ENCODE peak calls at places on chromosome 7, in eight cellular contexts. V is GM23338, X is OCI-LY7, D is neural progenitor cell, U is HCT116, T is MM.1S, S is GM23248, R is PC-3. L is an unnamed sample.
A peak's percentile ranks its signal among the peaks of the same experiment; 100 is the strongest.

GRCh38 chr7:145845345-145845744 is 271.3 kb upstream of the CNTNAP2 start:
- DNase-seq in V (no peak), X (peak; percentile 85), D (no peak), U (no peak), T (peak; percentile 25), S (no peak), R (no peak), L (no peak)

GRCh38 chr7:2247141-2247985 is 5.3 kb downstream of the NUDT1 start:
- DNase-seq in V (peak; percentile 83), X (peak; percentile 51), D (peak; percentile 84), U (no peak), T (no peak), S (peak; percentile 62), R (peak; percentile 38), L (peak; percentile 42)

GRCh38 chr7:30503273-30504212 is 1.1 kb downstream of the GGCT start:
- DNase-seq in V (no peak), X (peak; percentile 13), D (no peak), U (no peak), T (peak; percentile 7), S (peak; percentile 36), R (peak; percentile 9), L (no peak)

GRCh38 chr7:102173669-102174068 is 113.0 kb upstream of the SH2B2 start:
- DNase-seq in V (no peak), X (no peak), D (no peak), U (no peak), T (no peak), S (no peak), R (no peak), L (no peak)

GRCh38 chr7:16774986-16775385 is 21.4 kb downstream of the TSPAN13 start:
- DNase-seq in V (no peak), X (no peak), D (no peak), U (no peak), T (no peak), S (no peak), R (peak; percentile 42), L (no peak)

GRCh38 chr7:133484135-133484534 is 231.3 kb downstream of the EXOC4 start:
- DNase-seq in V (no peak), X (peak; percentile 4), D (no peak), U (no peak), T (no peak), S (no peak), R (no peak), L (no peak)

GRCh38 chr7:85851571-85852193 is 664.8 kb upstream of the SEMA3D start:
- DNase-seq in V (peak; percentile 42), X (peak; percentile 21), D (peak; percentile 25), U (peak; percentile 34), T (peak; percentile 39), S (peak; percentile 70), R (peak; percentile 51), L (peak; percentile 42)

GRCh38 chr7:130887182-130888016 is 153.4 kb upstream of the KLF14 start:
- DNase-seq in V (no peak), X (no peak), D (no peak), U (peak; percentile 80), T (no peak), S (peak; percentile 91), R (peak; percentile 91), L (no peak)

GRCh38 chr7:6221340-6222319 is 50.8 kb downstream of the CYTH3 start:
- DNase-seq in V (no peak), X (no peak), D (no peak), U (no peak), T (no peak), S (peak; percentile 35), R (no peak), L (no peak)

GRCh38 chr7:133704436-133704835 is 422.7 kb upstream of the LRGUK start:
- DNase-seq in V (no peak), X (no peak), D (no peak), U (no peak), T (no peak), S (no peak), R (peak; percentile 36), L (no peak)

GRCh38 chr7:116354546-116355422 is 144.4 kb downstream of the TES start:
- DNase-seq in V (peak; percentile 34), X (no peak), D (no peak), U (peak; percentile 96), T (no peak), S (peak; percentile 98), R (peak; percentile 96), L (peak; percentile 86)

GRCh38 chr7:51135576-51135975 is 181.0 kb downstream of the COBL start:
- DNase-seq in V (no peak), X (no peak), D (no peak), U (no peak), T (no peak), S (no peak), R (no peak), L (no peak)

GRCh38 chr7:51139796-51140195 is 176.8 kb downstream of the COBL start:
- DNase-seq in V (no peak), X (no peak), D (no peak), U (no peak), T (no peak), S (no peak), R (peak; percentile 71), L (no peak)

GRCh38 chr7:51140203-51140938 is 176.2 kb downstream of the COBL start:
- DNase-seq in V (no peak), X (no peak), D (peak; percentile 6), U (no peak), T (no peak), S (no peak), R (no peak), L (no peak)

GRCh38 chr7:51141451-51141971 is 175.1 kb downstream of the COBL start:
- DNase-seq in V (peak; percentile 75), X (peak; percentile 7), D (peak; percentile 59), U (no peak), T (peak; percentile 11), S (peak; percentile 77), R (peak; percentile 60), L (peak; percentile 65)

DNA sequence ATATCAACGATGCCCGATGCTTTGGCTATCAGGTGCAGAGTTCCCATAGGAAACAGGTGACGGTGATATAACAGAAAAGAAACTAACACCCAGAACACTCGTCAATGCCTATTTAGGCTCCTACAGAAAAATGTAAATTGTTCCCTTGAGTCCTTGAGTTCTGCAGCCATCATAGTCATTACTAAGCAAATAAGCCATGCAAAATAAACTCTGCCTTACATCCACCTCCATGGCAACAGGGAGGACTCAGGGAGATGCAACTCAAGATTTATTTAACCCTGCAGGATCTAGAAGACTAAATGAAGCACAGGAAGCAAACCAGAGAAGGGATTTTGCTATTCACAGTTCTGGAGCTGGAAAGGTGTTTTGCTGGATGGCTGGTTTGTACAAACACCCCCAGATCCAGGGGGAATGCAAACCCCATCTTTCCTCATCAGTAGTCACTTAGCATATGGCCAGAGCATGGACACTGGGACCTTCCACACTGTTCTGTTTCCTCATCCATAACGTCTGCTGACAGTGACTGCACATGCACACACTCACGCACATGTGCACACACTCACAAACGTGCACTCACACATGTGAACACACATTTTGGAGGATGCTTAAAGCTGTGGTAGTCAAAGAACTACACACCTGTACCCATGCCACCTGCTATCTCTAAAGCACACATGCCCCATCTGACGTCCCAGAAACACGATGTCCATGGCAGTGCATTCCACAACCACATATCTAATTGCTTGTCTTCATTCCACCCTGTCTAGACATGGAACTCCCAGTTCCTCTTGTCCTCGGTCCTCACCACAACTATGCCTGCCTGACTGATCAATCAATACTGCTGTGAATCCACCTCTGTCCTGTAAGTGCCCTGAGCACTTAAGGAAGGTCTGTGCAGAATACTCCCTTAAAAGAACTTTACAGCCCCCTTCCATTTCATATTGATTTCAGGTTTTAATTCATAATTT is 178.2 kb downstream of the COBL start:
- DNase-seq in V (no peak), X (no peak), D (no peak), U (no peak), T (no peak), S (no peak), R (no peak), L (no peak)
- H3K36me3 ChIP-seq in V (peaks cover 2% of the 10 kb centered on the region), X (no peaks in the 10 kb centered on the region), D (no peaks in the 10 kb centered on the region), U (no peaks in the 10 kb centered on the region), T (no peaks in the 10 kb centered on the region), S (no peaks in the 10 kb centered on the region), R (no peaks in the 10 kb centered on the region), L (no peaks in the 10 kb centered on the region)

DNA sequence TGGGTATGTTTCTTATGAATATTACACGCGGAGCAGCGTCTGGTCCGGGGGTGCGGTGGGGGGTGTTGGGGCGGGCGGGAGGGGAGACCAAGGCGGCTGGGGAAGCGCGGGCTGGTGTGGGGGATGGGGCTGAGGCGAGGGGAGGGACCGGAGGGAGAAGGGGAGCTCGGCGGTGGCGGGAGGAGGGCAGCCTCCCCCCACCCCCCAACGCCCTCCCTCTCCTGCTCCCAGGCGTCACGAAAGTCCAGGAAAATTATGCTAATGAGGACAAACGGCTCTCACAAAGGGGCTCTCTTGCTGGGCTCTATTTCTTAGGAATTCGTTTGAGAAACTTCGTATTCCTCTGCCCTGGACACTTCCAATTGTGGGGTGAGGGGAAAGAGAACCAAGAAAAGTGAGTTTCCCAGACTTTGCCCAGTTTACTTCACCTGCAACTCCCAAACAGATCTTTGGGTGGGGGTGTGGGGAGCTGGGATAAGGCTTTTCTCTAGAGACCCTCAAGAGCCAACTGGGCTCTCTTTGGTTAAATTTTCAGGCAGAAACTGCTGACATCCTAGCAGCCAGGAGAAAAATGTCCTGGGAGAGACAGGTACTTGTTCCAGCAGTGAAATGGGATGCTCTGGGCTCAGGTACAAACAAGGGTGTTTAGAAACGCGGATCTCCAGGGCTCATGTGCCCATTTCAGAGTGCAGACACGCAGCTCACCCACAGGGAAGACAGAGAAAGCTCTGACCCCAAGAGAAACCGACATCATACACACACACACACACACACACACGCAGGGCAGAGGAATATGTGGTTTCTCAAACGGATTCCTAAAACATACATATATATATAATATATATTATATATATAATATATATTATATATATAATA is 11.7 kb upstream of the HOXA2 start:
- DNase-seq in V (peak; percentile 41), X (no peak), D (no peak), U (no peak), T (no peak), S (peak; percentile 6), R (peak; percentile 55), L (peak; percentile 55)
- TF ChIP-seq EZH2phosphoT487 in V (peak; percentile 91), X (no peak), D (no peak), U (no peak), T (no peak), S (no peak), R (no peak), L (no peak)

GRCh38 chr7:22979251-22979650 is 34.7 kb downstream of the HYCC1 start:
- DNase-seq in V (no peak), X (no peak), D (no peak), U (no peak), T (no peak), S (no peak), R (no peak), L (no peak)
- H3K36me3 ChIP-seq in V (peaks cover 22% of the 10 kb centered on the region), X (peaks cover 89% of the 10 kb centered on the region), D (peaks cover 6% of the 10 kb centered on the region), U (no peaks in the 10 kb centered on the region), T (no peaks in the 10 kb centered on the region), S (peaks cover 26% of the 10 kb centered on the region), R (no peaks in the 10 kb centered on the region), L (no peaks in the 10 kb centered on the region)

DNA sequence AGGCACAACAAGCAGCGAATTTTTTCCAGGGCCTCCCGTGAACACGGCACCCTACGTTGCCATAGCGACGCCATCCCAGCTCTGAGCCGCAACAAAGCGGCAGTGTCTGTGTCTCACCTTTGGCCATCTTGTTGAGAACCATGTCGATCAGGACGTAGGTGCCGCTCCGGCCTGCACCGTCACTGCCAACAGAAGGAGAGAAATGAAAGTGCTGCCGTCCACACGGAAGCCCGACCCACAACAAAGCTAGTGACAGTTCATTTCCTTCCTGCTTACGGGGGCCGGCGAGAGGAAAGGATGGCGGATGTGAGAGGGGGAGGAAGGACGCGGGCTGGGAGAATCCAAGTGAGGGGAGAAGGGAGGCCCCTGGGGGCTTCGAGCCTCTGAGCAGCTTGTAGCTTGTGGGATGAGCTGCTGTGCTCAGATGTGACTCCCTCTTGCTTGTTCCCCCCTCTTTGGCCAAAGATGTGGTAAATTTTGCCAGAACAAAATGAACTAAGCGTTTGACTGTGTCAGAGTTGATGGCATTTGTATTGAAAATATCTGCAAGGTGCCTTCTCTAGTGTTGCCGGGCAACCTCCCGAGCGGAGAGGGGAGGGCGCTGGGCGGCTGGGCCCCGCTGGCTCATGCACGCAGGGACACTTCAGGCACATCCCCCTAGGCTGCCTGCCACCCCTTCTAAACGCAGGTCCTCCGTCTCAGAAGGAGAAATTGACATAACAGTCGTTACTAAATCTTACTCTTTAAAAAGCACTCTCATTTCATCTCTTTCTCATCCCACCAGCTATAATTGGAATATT is 232.2 kb downstream of the DNAJB6 start:
- DNase-seq in V (peak; percentile 56), X (peak; percentile 4), D (peak; percentile 62), U (no peak), T (peak; percentile 37), S (peak; percentile 22), R (no peak), L (peak; percentile 47)
- TF ChIP-seq EZH2phosphoT487 in V (no peak), X (no peak), D (no peak), U (no peak), T (no peak), S (no peak), R (no peak), L (no peak)

L was measured in hepatocyte.